ENCODE peak calls at places on chromosomes 3 and 15, in four cellular contexts. X is ovary; Z is CD4-positive, alpha-beta memory T cell; E is astrocyte. M is an unnamed sample. For H3K36me3 and H3K4me1, the result is how much of the 10 kb centered on the place peaks cover.

GRCh38 chr3:20096135-20096685 is 56.0 kb downstream of the KAT2B start:
- DNase-seq in E (no peak), X (no peak), Z (no peak), M (no peak)

GRCh38 chr15:65971741-65971995 is 102.4 kb downstream of the RAB11A start:
- DNase-seq in Z (no peak), E (no peak), X (no peak), M (no peak)

GRCh38 chr3:128080323-128080898 is 28.2 kb downstream of the SEC61A1 start:
- DNase-seq in X (no peak), E (peak), Z (no peak), M (no peak)

GRCh38 chr3:86937306-86937791 is 53.6 kb downstream of the VGLL3 start:
- DNase-seq in X (no peak), E (peak), Z (no peak), M (no peak)

GRCh38 chr3:107124885-107125284 is 252.4 kb upstream of the CCDC54 start:
- DNase-seq in E (peak), X (peak), Z (no peak), M (no peak)

GRCh38 chr3:125512135-125512920 is 7.7 kb downstream of the SNX4 start:
- DNase-seq in E (peak), Z (no peak), X (no peak), M (no peak)

GRCh38 chr3:60160792-60161175 is 1090.5 kb downstream of the FHIT start:
- DNase-seq in E (no peak), X (no peak), Z (no peak), M (no peak)

GRCh38 chr3:186212611-186213010 is 103.7 kb upstream of the ETV5 start:
- DNase-seq in X (no peak), Z (no peak), E (no peak), M (no peak)

GRCh38 chr3:23455775-23456174 is 252.6 kb downstream of the UBE2E2 start:
- DNase-seq in Z (no peak), E (peak), X (no peak), M (no peak)

GRCh38 chr3:167346171-167346570 is 33.9 kb downstream of the ZBBX start:
- DNase-seq in E (no peak), Z (no peak), X (no peak), M (no peak)

GRCh38 chr3:133038089-133038730 is at the start of gene TMEM108:
- DNase-seq in Z (no peak), X (peak), E (peak), M (peak)

GRCh38 chr15:82805994-82806406 is at the start of gene FSD2:
- DNase-seq in X (no peak), E (no peak), Z (no peak), M (no peak)

GRCh38 chr3:105351821-105352220 is 14.9 kb upstream of the ALCAM start:
- DNase-seq in Z (no peak), E (peak), X (no peak), M (no peak)

GRCh38 chr3:195123196-195123805 is 147.7 kb downstream of the XXYLT1 start:
- DNase-seq in X (no peak), E (peak), Z (no peak), M (no peak)

GRCh38 chr3:43770426-43771103 is 79.8 kb downstream of the ABHD5 start:
- DNase-seq in Z (peak), E (peak), X (peak), M (peak)

GRCh38 chr3:23575697-23576096 is 230.1 kb upstream of the UBE2E1 start:
- DNase-seq in E (peak), Z (no peak), X (no peak), M (no peak)

GRCh38 chr15:89496155-89497098 is at the start of gene RHCG:
- DNase-seq in X (no peak), Z (no peak), E (peak), M (peak)

GRCh38 chr15:28219116-28219515 is 102.9 kb downstream of the HERC2 start:
- DNase-seq in E (no peak), X (no peak), Z (no peak), M (no peak)

GRCh38 chr15:85587707-85588441 is 206.9 kb downstream of the KLHL25 start:
- DNase-seq in X (no peak), E (peak), Z (no peak), M (no peak)

GRCh38 chr3:18185624-18186023 is 239.5 kb downstream of the SATB1 start:
- DNase-seq in Z (no peak), E (no peak), X (no peak), M (no peak)

GRCh38 chr3:79724206-79724605 is 43.6 kb downstream of the ROBO1 start:
- DNase-seq in X (no peak), E (no peak), Z (no peak), M (no peak)

GRCh38 chr15:80844011-80844732 is 65.0 kb downstream of the CEMIP start:
- DNase-seq in E (peak), X (no peak), Z (no peak), M (no peak)

GRCh38 chr3:49671291-49672288 is 2.6 kb upstream of the APEH start:
- DNase-seq in Z (peak), E (no peak), X (no peak), M (peak)

GRCh38 chr3:31187380-31187779 is 292.9 kb upstream of the GADL1 start:
- DNase-seq in X (no peak), Z (no peak), E (no peak), M (no peak)

GRCh38 chr3:148790841-148791240 is 36.8 kb upstream of the CPB1 start:
- DNase-seq in Z (no peak), X (no peak), E (peak), M (no peak)

GRCh38 chr3:33940149-33940548 is 141.7 kb downstream of the PDCD6IP start:
- DNase-seq in Z (no peak), X (no peak), E (peak), M (no peak)

GRCh38 chr15:91384189-91384720 is 284.2 kb downstream of the SV2B start:
- DNase-seq in Z (no peak), X (no peak), E (no peak), M (no peak)

GRCh38 chr15:63353261-63353660 is 28.4 kb downstream of the CA12 start:
- DNase-seq in E (no peak), X (no peak), Z (no peak), M (no peak)

GRCh38 chr15:57547243-57547755 is 44.4 kb upstream of the MYZAP start:
- DNase-seq in X (no peak), E (no peak), Z (no peak), M (no peak)

GRCh38 chr15:48190932-48191573 is 412 bp upstream of the CTXN2 start:
- DNase-seq in X (peak), Z (peak), E (peak), M (peak)

GRCh38 chr3:53780806-53781205 is 65.4 kb downstream of the CHDH start:
- DNase-seq in X (no peak), E (no peak), Z (no peak), M (no peak)

GRCh38 chr3:146416366-146416765 is 53.0 kb downstream of the PLSCR2 start:
- DNase-seq in Z (no peak), E (no peak), X (no peak), M (no peak)

GRCh38 chr3:33768578-33768977 is 29.9 kb upstream of the PDCD6IP start:
- DNase-seq in E (no peak), Z (no peak), X (no peak), M (no peak)

GRCh38 chr15:31141792-31142191 is 40.3 kb upstream of the TRPM1 start:
- DNase-seq in Z (no peak), X (no peak), E (no peak), M (no peak)

GRCh38 chr3:18405141-18405540 is 20.0 kb downstream of the SATB1 start:
- DNase-seq in E (no peak), X (no peak), Z (no peak), M (no peak)

GRCh38 chr15:81161851-81162250 is 27.8 kb downstream of the CFAP161 start:
- DNase-seq in X (no peak), Z (no peak), E (no peak), M (no peak)

GRCh38 chr3:14467723-14468620 is 65.6 kb downstream of the SLC6A6 start:
- DNase-seq in X (no peak), Z (peak), E (no peak), M (no peak)

GRCh38 chr3:106428565-106428994 is 559.8 kb upstream of the CBLB start:
- DNase-seq in X (peak), Z (no peak), E (peak), M (no peak)

GRCh38 chr15:35751421-35752133 is 205.6 kb upstream of the DPH6 start:
- DNase-seq in Z (peak), E (peak), X (peak), M (peak)

GRCh38 chr3:126679831-126680677 is 24.0 kb upstream of the CHCHD6 start:
- DNase-seq in X (no peak), Z (no peak), E (no peak), M (no peak)
- H3K27ac ChIP-seq in X (no peak), Z (no peak), E (no peak), M (no peak)

DNA sequence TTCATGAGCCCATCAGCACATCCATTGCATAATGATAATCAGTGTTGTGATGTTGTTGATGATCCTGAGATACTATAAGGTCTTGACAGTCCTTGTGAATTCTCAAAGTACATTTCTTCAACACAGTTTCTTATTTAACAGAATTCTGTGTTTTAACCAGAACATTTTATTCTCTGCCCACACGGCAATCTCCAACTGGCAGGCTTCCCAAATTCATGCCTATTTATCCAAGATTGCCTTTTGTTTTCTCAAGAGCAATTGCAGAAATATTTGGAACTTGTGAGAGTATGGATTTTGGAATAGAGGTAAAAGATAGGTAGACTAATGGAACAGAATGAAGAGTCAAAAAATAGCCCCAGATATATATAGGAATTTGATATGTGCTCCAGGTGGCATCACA is 116.0 kb downstream of the UACA start:
- DNase-seq in X (no peak), E (no peak), Z (no peak), M (no peak)
- H3K36me3 ChIP-seq in X (under half), E (under half), Z (under half), M (under half)

DNA sequence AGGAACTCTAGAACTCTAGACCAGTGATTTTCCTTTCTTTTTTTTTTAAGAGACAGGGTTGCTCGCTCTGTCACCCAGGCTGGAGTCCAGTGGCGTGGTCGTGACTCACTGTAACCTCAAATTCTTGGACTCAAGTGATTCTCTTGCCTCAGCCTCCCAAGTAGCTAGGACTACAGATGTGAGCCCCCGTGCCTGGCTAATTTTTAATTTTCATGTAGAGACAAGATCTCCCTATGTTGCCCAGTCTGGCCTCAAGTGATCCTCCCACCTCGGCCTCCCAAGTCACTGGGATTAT is 359.6 kb downstream of the SHQ1 start:
- DNase-seq in X (no peak), E (peak), Z (no peak), M (no peak)
- H3K4me1 ChIP-seq in X (under half), E (under half), Z (under half), M (under half)

DNA sequence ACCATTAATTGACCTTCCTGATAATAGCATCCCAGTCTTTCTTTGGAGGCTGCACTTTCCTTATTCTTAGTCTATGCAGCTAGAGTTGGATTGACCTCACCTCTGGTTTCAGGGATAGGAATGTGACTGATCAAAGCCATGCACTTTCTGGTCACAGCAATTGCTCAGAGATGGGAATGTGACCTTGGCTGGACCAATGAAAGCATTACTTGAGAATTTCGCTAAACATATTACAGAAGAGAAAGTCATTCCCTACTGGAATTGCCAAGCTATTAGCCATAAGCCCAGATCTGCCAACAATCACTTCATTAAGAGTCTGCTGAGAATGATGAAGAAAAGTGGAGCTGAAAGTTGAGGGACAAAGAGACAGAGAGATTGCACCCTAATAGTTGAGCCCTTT is 32.7 kb downstream of the RTP1 start:
- DNase-seq in E (peak), Z (no peak), X (no peak), M (no peak)
- H3K27ac ChIP-seq in E (no peak), Z (no peak), X (no peak), M (no peak)

DNA sequence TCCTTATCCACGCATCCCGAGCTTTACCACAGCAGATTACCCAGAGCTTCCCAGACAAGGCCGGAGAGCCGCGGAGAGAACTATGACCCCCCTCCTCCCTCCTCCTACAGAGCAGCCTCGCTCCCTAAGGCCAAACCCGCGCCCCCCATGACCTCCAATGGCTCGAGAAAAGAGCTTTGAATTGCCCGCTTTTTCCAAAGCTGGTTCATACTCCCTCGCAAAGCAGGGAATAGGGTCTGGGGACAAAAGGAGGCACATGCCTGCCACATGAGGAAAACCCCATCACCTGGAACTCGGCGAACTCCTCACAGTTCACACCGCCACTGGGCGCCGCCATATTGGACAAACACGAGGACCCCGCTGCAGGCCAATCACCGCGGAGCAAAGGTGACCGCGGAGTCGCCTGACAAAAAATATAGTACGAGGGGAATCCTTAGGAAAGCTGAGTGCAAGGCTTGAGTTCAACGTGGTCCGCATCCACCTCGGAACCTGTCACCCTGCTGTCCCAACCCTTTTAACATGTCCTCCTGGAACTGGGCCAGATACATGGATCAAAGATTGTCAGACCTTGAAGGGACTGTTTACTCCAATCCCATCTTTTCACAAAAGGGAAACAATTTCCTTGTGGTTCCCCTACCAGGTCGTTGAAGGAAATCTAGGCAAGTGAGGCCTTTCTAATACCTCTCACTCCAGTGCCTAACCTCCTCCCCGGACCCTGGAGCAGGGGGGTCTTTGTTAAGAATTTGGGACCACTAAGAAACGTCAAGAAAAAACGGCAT is at the start of gene MIX23:
- DNase-seq in E (peak), Z (peak), X (peak), M (peak)
- H3K36me3 ChIP-seq in E (under half), Z (under half), X (under half), M (under half)

GRCh38 chr15:60119101-60119500 is 115.0 kb downstream of the FOXB1 start:
- DNase-seq in Z (no peak), X (no peak), E (no peak), M (no peak)
- H3K4me1 ChIP-seq in Z (under half), X (under half), E (under half), M (under half)

GRCh38 chr3:29313981-29314726 is 33.3 kb downstream of the RBMS3 start:
- DNase-seq in X (no peak), Z (no peak), E (no peak), M (no peak)
- H3K27ac ChIP-seq in X (no peak), Z (no peak), E (no peak), M (no peak)

GRCh38 chr3:122568755-122569154 is 4.6 kb downstream of the DTX3L start:
- DNase-seq in X (no peak), E (no peak), Z (no peak), M (no peak)
- H3K36me3 ChIP-seq in X (under half), E (under half), Z (under half), M (under half)

GRCh38 chr3:73927203-73927570 is 302.4 kb upstream of the PDZRN3 start:
- DNase-seq in E (no peak), Z (no peak), X (no peak), M (no peak)

GRCh38 chr3:73926360-73927202 is 301.8 kb upstream of the PDZRN3 start:
- DNase-seq in X (no peak), E (no peak), Z (no peak), M (no peak)

GRCh38 chr3:73925045-73925444 is 300.3 kb upstream of the PDZRN3 start:
- DNase-seq in Z (no peak), X (no peak), E (no peak), M (no peak)

DNA sequence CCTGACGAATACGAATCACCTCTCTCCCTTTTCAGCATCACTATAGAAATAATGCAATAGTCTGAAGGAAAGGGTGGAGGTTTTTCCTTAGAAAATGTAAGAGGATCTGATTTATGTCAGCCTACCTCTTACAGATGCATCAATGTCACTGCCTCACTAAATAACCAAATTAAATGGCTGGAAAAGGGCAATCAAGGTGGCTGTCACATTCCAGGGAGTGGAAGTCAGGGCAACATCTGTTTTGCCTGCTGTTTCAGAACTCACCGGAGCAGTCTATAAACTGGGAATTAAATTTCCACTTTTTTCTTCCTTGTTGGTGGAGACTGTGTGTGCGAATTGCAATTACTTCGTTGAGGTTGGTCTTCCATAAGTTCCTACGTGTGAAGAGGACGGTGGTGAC is 299.3 kb upstream of the PDZRN3 start:
- DNase-seq in X (no peak), E (no peak), Z (no peak), M (no peak)
- H3K4me1 ChIP-seq in X (under half), E (under half), Z (under half), M (under half)